ENCODE peak calls at places on chromosomes 11 and 22, in eight cellular contexts. Z is fibroblast of lung, M is keratinocyte, I is GM23338, P is colonic mucosa, K is HAP-1, C is psoas muscle, T is stomach. B is an unnamed sample. For H3K4me1, the result is how much of the 10 kb centered on the place peaks cover.

GRCh38 chr22:23225724-23226496 is 45.6 kb downstream of the BCR start:
- DNase-seq in Z (peak), M (no peak), I (no peak), P (peak), K (no peak), C (no peak), T (peak), B (no peak)

GRCh38 chr11:26992031-26992541 is 1.8 kb upstream of the FIBIN start:
- DNase-seq in Z (peak), M (no peak), I (no peak), P (no peak), K (no peak), C (no peak), T (no peak), B (no peak)

GRCh38 chr11:44456544-44457270 is 108.8 kb upstream of the CD82 start:
- DNase-seq in Z (no peak), M (no peak), I (peak), P (no peak), K (no peak), C (no peak), T (no peak), B (no peak)

GRCh38 chr11:120953230-120953558 is 70.7 kb upstream of the TBCEL start:
- DNase-seq in Z (no peak), M (no peak), I (no peak), P (no peak), K (no peak), C (no peak), T (no peak), B (no peak)

GRCh38 chr11:122207921-122208764 is 92.1 kb upstream of the BLID start:
- DNase-seq in Z (peak), M (no peak), I (no peak), P (no peak), K (no peak), C (no peak), T (no peak), B (no peak)

GRCh38 chr11:121665211-121665838 is 212.6 kb upstream of the SORL1-AS1 start:
- DNase-seq in Z (no peak), M (no peak), I (no peak), P (no peak), K (no peak), C (no peak), T (no peak), B (no peak)

GRCh38 chr22:30392661-30393321 is 4.0 kb upstream of the SEC14L2 start:
- DNase-seq in Z (no peak), M (no peak), I (no peak), P (no peak), K (no peak), C (no peak), T (peak), B (no peak)

GRCh38 chr11:126476256-126476970 is 120.9 kb downstream of the ST3GAL4 start:
- DNase-seq in Z (no peak), M (no peak), I (no peak), P (no peak), K (no peak), C (no peak), T (no peak), B (no peak)

GRCh38 chr11:68707527-68707926 is 23.2 kb downstream of the GAL start:
- DNase-seq in Z (no peak), M (no peak), I (no peak), P (no peak), K (no peak), C (no peak), T (no peak), B (no peak)

GRCh38 chr11:95269402-95269801 is 38.4 kb upstream of the SESN3 start:
- DNase-seq in Z (no peak), M (no peak), I (no peak), P (no peak), K (no peak), C (no peak), T (no peak), B (no peak)

GRCh38 chr11:95152878-95153856 is 63.5 kb downstream of the ENDOD1 start:
- DNase-seq in Z (no peak), M (no peak), I (no peak), P (no peak), K (no peak), C (no peak), T (no peak), B (no peak)

GRCh38 chr11:108865411-108865810 is 200.5 kb downstream of the DDX10 start:
- DNase-seq in Z (peak), M (no peak), I (no peak), P (no peak), K (no peak), C (no peak), T (no peak), B (no peak)

GRCh38 chr11:76744186-76745058 is 38.7 kb upstream of the TSKU start:
- DNase-seq in Z (no peak), M (no peak), I (no peak), P (peak), K (no peak), C (peak), T (no peak), B (no peak)

GRCh38 chr11:84719935-84720577 is 907.1 kb downstream of the DLG2 start:
- DNase-seq in Z (no peak), M (no peak), I (peak), P (peak), K (peak), C (peak), T (no peak), B (no peak)

GRCh38 chr11:18313985-18314763 is 7.8 kb downstream of the HPS5 start:
- DNase-seq in Z (peak), M (peak), I (peak), P (no peak), K (peak), C (no peak), T (no peak), B (no peak)

GRCh38 chr11:18312663-18313420 is 9.1 kb downstream of the HPS5 start:
- DNase-seq in Z (peak), M (peak), I (no peak), P (no peak), K (peak), C (no peak), T (no peak), B (no peak)

GRCh38 chr11:18314794-18315523 is 7.0 kb downstream of the HPS5 start:
- DNase-seq in Z (peak), M (no peak), I (no peak), P (no peak), K (no peak), C (no peak), T (no peak), B (no peak)

GRCh38 chr11:18312012-18312411 is 9.9 kb downstream of the HPS5 start:
- DNase-seq in Z (peak), M (no peak), I (no peak), P (no peak), K (no peak), C (no peak), T (no peak), B (no peak)

DNA sequence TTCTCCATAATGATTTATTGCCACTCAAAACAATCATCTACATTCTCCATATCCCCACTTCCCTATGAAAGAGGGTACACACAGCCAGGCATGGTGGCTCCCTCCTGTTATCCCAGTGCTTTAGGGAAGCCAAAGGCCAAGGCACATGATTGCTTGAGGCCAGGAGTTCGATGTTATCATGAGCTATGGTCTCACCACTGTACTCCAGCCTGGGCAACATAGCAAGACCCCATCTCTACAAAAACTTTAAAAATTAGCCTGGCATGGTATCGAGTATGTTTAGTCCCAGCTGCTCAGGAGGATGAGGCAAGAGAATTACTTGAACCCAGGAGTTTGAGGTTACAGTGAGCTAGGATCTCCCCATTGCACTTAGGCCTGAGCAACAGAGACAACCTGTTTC is 6.0 kb downstream of the HPS5 start:
- DNase-seq in Z (no peak), M (no peak), I (no peak), P (no peak), K (no peak), C (no peak), T (no peak), B (no peak)
- H3K4me1 ChIP-seq in Z (under half), M (under half), I (under half), P (under half), K (under half), C (under half), T (under half), B (under half)

GRCh38 chr22:50502096-50502495 is 5.4 kb downstream of the LMF2 start:
- DNase-seq in Z (no peak), M (no peak), I (no peak), P (no peak), K (no peak), C (no peak), T (no peak), B (no peak)

GRCh38 chr22:50504245-50505211 is 3.0 kb downstream of the LMF2 start:
- DNase-seq in Z (no peak), M (no peak), I (no peak), P (no peak), K (no peak), C (no peak), T (no peak), B (no peak)

GRCh38 chr22:50503475-50504145 is 3.9 kb downstream of the LMF2 start:
- DNase-seq in Z (no peak), M (no peak), I (peak), P (no peak), K (no peak), C (no peak), T (no peak), B (no peak)

GRCh38 chr22:50500452-50500851 is 7.0 kb downstream of the LMF2 start:
- DNase-seq in Z (no peak), M (no peak), I (no peak), P (no peak), K (no peak), C (no peak), T (no peak), B (no peak)

DNA sequence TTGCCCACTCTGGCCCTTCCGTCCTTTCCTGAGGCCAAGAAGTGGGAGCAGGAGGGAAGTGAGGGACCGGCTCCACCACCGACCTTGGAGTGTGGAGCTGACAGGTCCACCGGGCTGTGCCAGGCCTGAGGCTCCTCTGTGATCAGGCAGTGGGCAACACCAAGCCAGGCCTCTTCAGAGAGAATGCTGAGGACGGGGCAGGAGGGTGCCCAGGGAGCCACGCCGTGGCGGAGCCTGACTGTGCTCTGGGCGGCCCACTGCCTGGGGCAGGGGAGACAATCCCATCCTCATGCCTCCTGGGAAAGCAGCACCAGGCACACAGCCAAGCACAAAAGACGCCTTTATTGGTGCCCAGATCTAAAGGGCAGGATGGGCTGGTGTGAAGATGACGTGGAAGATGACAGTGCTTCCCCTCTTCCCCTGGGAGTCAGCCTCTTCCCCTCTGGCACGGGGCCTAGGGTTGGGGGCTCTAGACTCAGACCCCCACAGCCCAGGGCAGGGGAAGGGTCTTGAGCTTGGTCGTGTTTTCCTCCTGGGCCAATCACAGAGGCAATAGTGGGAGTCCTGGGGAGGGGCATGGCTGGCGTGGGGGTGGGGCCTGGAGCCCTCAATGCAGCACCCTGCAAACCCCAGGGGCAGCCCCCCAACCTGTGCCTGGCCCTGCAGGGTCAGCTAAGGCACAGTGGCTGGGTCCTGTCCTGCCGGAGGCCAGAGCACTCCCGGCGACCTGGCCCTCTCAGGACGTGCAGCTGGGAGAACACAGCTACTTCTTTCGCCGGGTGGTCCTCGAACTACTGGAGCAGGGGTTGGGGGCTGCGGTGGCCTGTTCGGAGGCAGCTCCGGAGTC is 4.7 kb downstream of the LMF2 start:
- DNase-seq in Z (no peak), M (no peak), I (no peak), P (no peak), K (no peak), C (no peak), T (no peak), B (no peak)
- H3K4me1 ChIP-seq in Z (under half), M (under half), I (under half), P (under half), K (under half), C (under half), T (under half), B (under half)

GRCh38 chr11:114123692-114124330 is 64.3 kb downstream of the ZBTB16 start:
- DNase-seq in Z (no peak), M (no peak), I (no peak), P (no peak), K (no peak), C (peak), T (no peak), B (no peak)
- H3K4me1 ChIP-seq in Z (under half), M (under half), I (under half), P (under half), K (under half), C (half or more), T (half or more), B (under half)

GRCh38 chr22:50189849-50190181 is 4.1 kb downstream of the TRABD start:
- DNase-seq in Z (no peak), M (no peak), I (no peak), P (peak), K (no peak), C (no peak), T (no peak), B (no peak)

GRCh38 chr22:50186789-50187523 is 1.2 kb downstream of the TRABD start:
- DNase-seq in Z (no peak), M (no peak), I (peak), P (peak), K (no peak), C (peak), T (peak), B (no peak)

GRCh38 chr22:50189184-50189848 is 3.6 kb downstream of the TRABD start:
- DNase-seq in Z (no peak), M (no peak), I (no peak), P (peak), K (no peak), C (peak), T (peak), B (no peak)

GRCh38 chr22:50190182-50190951 is 4.7 kb downstream of the TRABD start:
- DNase-seq in Z (peak), M (peak), I (peak), P (peak), K (peak), C (peak), T (peak), B (no peak)

GRCh38 chr22:50188356-50188755 is 2.6 kb downstream of the TRABD start:
- DNase-seq in Z (no peak), M (no peak), I (no peak), P (no peak), K (no peak), C (peak), T (no peak), B (no peak)
- H3K4me1 ChIP-seq in Z (under half), M (under half), I (under half), P (under half), K (under half), C (under half), T (half or more), B (under half)

GRCh38 chr11:45920531-45921477 is 1.7 kb upstream of the LARGE2 start:
- DNase-seq in Z (no peak), M (no peak), I (no peak), P (no peak), K (no peak), C (peak), T (no peak), B (no peak)

GRCh38 chr11:45924036-45924915 is 1.8 kb downstream of the LARGE2 start:
- DNase-seq in Z (no peak), M (no peak), I (no peak), P (no peak), K (no peak), C (peak), T (no peak), B (no peak)

GRCh38 chr11:45924927-45925326 is 2.5 kb downstream of the LARGE2 start:
- DNase-seq in Z (no peak), M (no peak), I (no peak), P (peak), K (no peak), C (no peak), T (no peak), B (no peak)

GRCh38 chr11:45921561-45922424 is 663 bp upstream of the LARGE2 start:
- DNase-seq in Z (no peak), M (no peak), I (peak), P (peak), K (no peak), C (peak), T (peak), B (peak)

GRCh38 chr11:45922425-45923082 is at the start of gene LARGE2:
- DNase-seq in Z (no peak), M (no peak), I (peak), P (peak), K (no peak), C (peak), T (peak), B (no peak)
- H3K4me1 ChIP-seq in Z (under half), M (under half), I (under half), P (under half), K (under half), C (under half), T (under half), B (under half)

GRCh38 chr11:64695548-64695947 is 27.4 kb downstream of the NRXN2 start:
- DNase-seq in Z (no peak), M (no peak), I (no peak), P (no peak), K (no peak), C (no peak), T (no peak), B (no peak)
- H3K4me1 ChIP-seq in Z (under half), M (under half), I (under half), P (under half), K (under half), C (under half), T (under half), B (under half)